ENCODE peak calls at places on chromosomes 2 and 18, in five cellular contexts. One of them, this sample, is unnamed. For H3K4me1, the result is how much of the 10 kb centered on the place peaks cover.

GRCh38 chr2:7430869-7431641 is 513.8 kb downstream of the RNF144A start:
- DNase-seq in neuronal stem cell: peak
- DNase-seq in mesenchymal stem cell: peak
- DNase-seq in H9: peak
- DNase-seq in H1: peak
- DNase-seq in this sample: peak

GRCh38 chr18:49858309-49859005 is 45.1 kb upstream of the ACAA2 start:
- DNase-seq in H9: peak
- DNase-seq in mesenchymal stem cell: peak
- DNase-seq in neuronal stem cell: peak
- DNase-seq in H1: peak
- DNase-seq in this sample: peak

GRCh38 chr18:48363167-48363566 is 46.0 kb downstream of the ZBTB7C start:
- DNase-seq in H9: no peak
- DNase-seq in mesenchymal stem cell: no peak
- DNase-seq in H1: no peak
- DNase-seq in neuronal stem cell: no peak
- DNase-seq in this sample: no peak

GRCh38 chr2:135124924-135125886 is 73.1 kb downstream of the RAB3GAP1 start:
- DNase-seq in mesenchymal stem cell: no peak
- DNase-seq in neuronal stem cell: no peak
- DNase-seq in H1: no peak
- DNase-seq in H9: no peak
- DNase-seq in this sample: peak

GRCh38 chr2:239267411-239267941 is 133.3 kb downstream of the HDAC4 start:
- DNase-seq in mesenchymal stem cell: peak
- DNase-seq in H1: no peak
- DNase-seq in H9: no peak
- DNase-seq in neuronal stem cell: no peak
- DNase-seq in this sample: peak

GRCh38 chr2:238908960-238909951 is 61.4 kb downstream of the TWIST2 start:
- DNase-seq in H1: no peak
- DNase-seq in H9: no peak
- DNase-seq in neuronal stem cell: no peak
- DNase-seq in mesenchymal stem cell: peak
- DNase-seq in this sample: peak

GRCh38 chr2:38152913-38153312 is 77.0 kb upstream of the CYP1B1 start:
- DNase-seq in H9: no peak
- DNase-seq in neuronal stem cell: no peak
- DNase-seq in H1: no peak
- DNase-seq in mesenchymal stem cell: no peak
- DNase-seq in this sample: no peak

GRCh38 chr2:229921892-229922448 is at the start of gene TRIP12:
- DNase-seq in mesenchymal stem cell: peak
- DNase-seq in H1: peak
- DNase-seq in H9: peak
- DNase-seq in neuronal stem cell: peak
- DNase-seq in this sample: peak

GRCh38 chr18:56240405-56240804 is 398.0 kb downstream of the TXNL1 start:
- DNase-seq in neuronal stem cell: no peak
- DNase-seq in H9: no peak
- DNase-seq in mesenchymal stem cell: peak
- DNase-seq in H1: no peak
- DNase-seq in this sample: no peak

GRCh38 chr18:49011291-49011746 is 60.6 kb upstream of the SMAD7 start:
- DNase-seq in H9: peak
- DNase-seq in mesenchymal stem cell: no peak
- DNase-seq in neuronal stem cell: no peak
- DNase-seq in H1: no peak
- DNase-seq in this sample: peak

GRCh38 chr2:8477511-8478132 is 204.2 kb upstream of the ID2 start:
- DNase-seq in H9: no peak
- DNase-seq in mesenchymal stem cell: no peak
- DNase-seq in neuronal stem cell: no peak
- DNase-seq in H1: no peak
- DNase-seq in this sample: peak

GRCh38 chr2:187169108-187169713 is 278.8 kb downstream of the CALCRL start:
- DNase-seq in neuronal stem cell: no peak
- DNase-seq in mesenchymal stem cell: peak
- DNase-seq in H1: no peak
- DNase-seq in H9: no peak
- DNase-seq in this sample: no peak

GRCh38 chr18:23710946-23711345 is 21.7 kb downstream of the LAMA3 start:
- DNase-seq in H9: no peak
- DNase-seq in H1: no peak
- DNase-seq in mesenchymal stem cell: no peak
- DNase-seq in neuronal stem cell: no peak
- DNase-seq in this sample: no peak

GRCh38 chr18:3923750-3924149 is 473.8 kb downstream of the TGIF1 start:
- DNase-seq in H9: no peak
- DNase-seq in neuronal stem cell: no peak
- DNase-seq in H1: no peak
- DNase-seq in mesenchymal stem cell: peak
- DNase-seq in this sample: peak

GRCh38 chr2:67656875-67657274 is 259.7 kb downstream of the ETAA1 start:
- DNase-seq in neuronal stem cell: no peak
- DNase-seq in H1: no peak
- DNase-seq in mesenchymal stem cell: peak
- DNase-seq in H9: no peak
- DNase-seq in this sample: no peak

GRCh38 chr2:67658820-67659219 is 261.7 kb downstream of the ETAA1 start:
- DNase-seq in mesenchymal stem cell: no peak
- DNase-seq in H1: no peak
- DNase-seq in neuronal stem cell: no peak
- DNase-seq in H9: no peak
- DNase-seq in this sample: no peak

GRCh38 chr2:67660871-67661270 is 263.7 kb downstream of the ETAA1 start:
- DNase-seq in mesenchymal stem cell: no peak
- DNase-seq in H1: no peak
- DNase-seq in neuronal stem cell: no peak
- DNase-seq in H9: no peak
- DNase-seq in this sample: no peak

GRCh38 chr2:67662222-67662621 is 265.1 kb downstream of the ETAA1 start:
- DNase-seq in neuronal stem cell: no peak
- DNase-seq in H1: no peak
- DNase-seq in H9: no peak
- DNase-seq in mesenchymal stem cell: no peak
- DNase-seq in this sample: no peak

GRCh38 chr2:67660015-67660602 is 263.0 kb downstream of the ETAA1 start:
- DNase-seq in neuronal stem cell: no peak
- DNase-seq in mesenchymal stem cell: no peak
- DNase-seq in H9: no peak
- DNase-seq in H1: no peak
- DNase-seq in this sample: no peak
- H2BK12ac ChIP-seq in neuronal stem cell: no peak
- H2BK12ac ChIP-seq in mesenchymal stem cell: no peak
- H2BK12ac ChIP-seq in H9: no peak
- H2BK12ac ChIP-seq in H1: no peak
- H2BK12ac ChIP-seq in this sample: no peak

GRCh38 chr2:143347303-143347702 is 218.1 kb downstream of the ARHGAP15 start:
- DNase-seq in mesenchymal stem cell: no peak
- DNase-seq in H9: no peak
- DNase-seq in neuronal stem cell: no peak
- DNase-seq in H1: no peak
- DNase-seq in this sample: no peak

GRCh38 chr2:143347901-143348300 is 218.7 kb downstream of the ARHGAP15 start:
- DNase-seq in neuronal stem cell: no peak
- DNase-seq in mesenchymal stem cell: no peak
- DNase-seq in H1: no peak
- DNase-seq in H9: no peak
- DNase-seq in this sample: no peak

GRCh38 chr2:143345887-143346612 is 216.8 kb downstream of the ARHGAP15 start:
- DNase-seq in mesenchymal stem cell: no peak
- DNase-seq in H9: no peak
- DNase-seq in H1: no peak
- DNase-seq in neuronal stem cell: no peak
- DNase-seq in this sample: no peak

GRCh38 chr2:143341478-143341877 is 212.3 kb downstream of the ARHGAP15 start:
- DNase-seq in mesenchymal stem cell: no peak
- DNase-seq in H9: no peak
- DNase-seq in neuronal stem cell: no peak
- DNase-seq in H1: no peak
- DNase-seq in this sample: no peak

DNA sequence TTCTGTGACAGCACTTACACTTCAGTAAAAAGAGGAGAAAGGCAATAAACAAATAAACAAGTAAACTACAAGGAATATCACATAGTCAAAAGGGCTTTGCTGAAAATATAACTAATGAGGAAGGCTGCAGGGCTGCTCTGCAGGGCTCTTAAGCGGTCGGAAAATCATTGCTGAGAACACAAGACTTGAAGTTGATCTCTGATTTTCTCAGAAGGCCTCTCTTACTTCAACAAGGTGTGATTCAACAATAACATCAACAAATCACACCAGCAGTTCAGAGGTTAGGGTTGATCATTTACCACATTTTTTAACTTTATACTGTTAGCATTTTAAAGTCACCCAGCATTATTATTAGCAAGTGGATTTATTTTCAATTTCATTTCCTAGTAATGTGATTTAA is 215.6 kb downstream of the ARHGAP15 start:
- DNase-seq in H9: no peak
- DNase-seq in H1: no peak
- DNase-seq in neuronal stem cell: no peak
- DNase-seq in mesenchymal stem cell: no peak
- DNase-seq in this sample: no peak
- H3K4me1 ChIP-seq in H9: under half
- H3K4me1 ChIP-seq in H1: under half
- H3K4me1 ChIP-seq in neuronal stem cell: under half
- H3K4me1 ChIP-seq in mesenchymal stem cell: under half
- H3K4me1 ChIP-seq in this sample: under half

GRCh38 chr2:43559391-43560230 is 36.2 kb downstream of the THADA start:
- DNase-seq in neuronal stem cell: no peak
- DNase-seq in H9: no peak
- DNase-seq in mesenchymal stem cell: no peak
- DNase-seq in H1: no peak
- DNase-seq in this sample: no peak
- H3K27ac ChIP-seq in neuronal stem cell: no peak
- H3K27ac ChIP-seq in H9: no peak
- H3K27ac ChIP-seq in mesenchymal stem cell: no peak
- H3K27ac ChIP-seq in H1: no peak
- H3K27ac ChIP-seq in this sample: no peak

GRCh38 chr2:70596739-70597138 is 43.1 kb upstream of the TGFA start:
- DNase-seq in mesenchymal stem cell: peak
- DNase-seq in neuronal stem cell: no peak
- DNase-seq in H1: no peak
- DNase-seq in H9: no peak
- DNase-seq in this sample: no peak

GRCh38 chr2:70598197-70598596 is 44.6 kb upstream of the TGFA start:
- DNase-seq in H1: no peak
- DNase-seq in neuronal stem cell: no peak
- DNase-seq in H9: no peak
- DNase-seq in mesenchymal stem cell: no peak
- DNase-seq in this sample: no peak

GRCh38 chr2:70596293-70596692 is 42.7 kb upstream of the TGFA start:
- DNase-seq in H1: no peak
- DNase-seq in neuronal stem cell: no peak
- DNase-seq in H9: no peak
- DNase-seq in mesenchymal stem cell: no peak
- DNase-seq in this sample: peak
- H2BK12ac ChIP-seq in H1: peak
- H2BK12ac ChIP-seq in neuronal stem cell: no peak
- H2BK12ac ChIP-seq in H9: no peak
- H2BK12ac ChIP-seq in mesenchymal stem cell: no peak
- H2BK12ac ChIP-seq in this sample: no peak

GRCh38 chr2:118091140-118091478 is 2.8 kb downstream of the INSIG2 start:
- DNase-seq in H1: no peak
- DNase-seq in neuronal stem cell: no peak
- DNase-seq in mesenchymal stem cell: no peak
- DNase-seq in H9: no peak
- DNase-seq in this sample: no peak
- H3K4me1 ChIP-seq in H1: under half
- H3K4me1 ChIP-seq in neuronal stem cell: under half
- H3K4me1 ChIP-seq in mesenchymal stem cell: under half
- H3K4me1 ChIP-seq in H9: under half
- H3K4me1 ChIP-seq in this sample: under half

DNA sequence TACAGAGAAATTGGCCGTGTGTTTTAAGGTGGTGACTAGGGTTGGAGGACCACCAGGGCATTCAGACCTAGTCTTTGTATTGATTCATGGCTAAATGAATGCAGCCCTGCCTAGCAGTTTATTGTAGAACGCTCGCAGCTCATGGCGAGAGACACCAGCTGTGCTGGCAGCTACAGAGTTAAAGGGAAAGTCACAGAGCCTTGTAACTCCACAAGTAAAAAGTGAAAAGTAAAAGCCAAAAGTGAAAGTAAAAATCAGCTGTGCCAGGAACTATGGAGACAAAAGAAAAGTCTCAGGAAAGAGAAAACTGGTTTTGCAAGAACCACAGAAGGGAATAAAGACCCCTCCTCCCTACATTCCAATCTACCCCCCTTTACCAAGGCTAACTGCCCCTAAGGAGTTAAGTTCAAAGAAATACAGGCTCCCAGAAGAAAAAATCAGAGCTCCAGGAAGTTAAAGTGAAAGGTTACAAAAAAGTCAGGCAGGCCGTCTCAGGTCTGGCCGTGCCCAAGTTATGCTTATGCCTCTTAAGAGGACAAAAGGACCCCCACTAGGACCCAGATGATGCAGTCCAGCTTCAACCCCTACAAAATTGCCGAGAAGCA is 46.4 kb upstream of the SELENOI start:
- DNase-seq in H9: no peak
- DNase-seq in neuronal stem cell: peak
- DNase-seq in mesenchymal stem cell: peak
- DNase-seq in H1: peak
- DNase-seq in this sample: peak
- H3K27ac ChIP-seq in H9: peak
- H3K27ac ChIP-seq in neuronal stem cell: no peak
- H3K27ac ChIP-seq in mesenchymal stem cell: peak
- H3K27ac ChIP-seq in H1: peak
- H3K27ac ChIP-seq in this sample: peak

GRCh38 chr2:237412646-237413292 is 1.2 kb downstream of the COL6A3 start:
- DNase-seq in mesenchymal stem cell: no peak
- DNase-seq in neuronal stem cell: no peak
- DNase-seq in H9: no peak
- DNase-seq in H1: no peak
- DNase-seq in this sample: no peak
- H2BK12ac ChIP-seq in mesenchymal stem cell: peak
- H2BK12ac ChIP-seq in neuronal stem cell: no peak
- H2BK12ac ChIP-seq in H9: no peak
- H2BK12ac ChIP-seq in H1: no peak
- H2BK12ac ChIP-seq in this sample: peak